ENCODE peak calls at places on chromosomes 3 and 15, in six cellular contexts. O, P, F, X, J and U are unnamed samples.

GRCh38 chr3:155553800-155554199 is 191.1 kb downstream of the PLCH1 start:
- DNase-seq in O (no peak), X (no peak), P (no peak), J (no peak), F (no peak), U (peak)

GRCh38 chr3:23793528-23794134 is 12.1 kb upstream of the UBE2E1 start:
- DNase-seq in F (no peak), P (no peak), J (no peak), X (no peak), O (no peak), U (no peak)

GRCh38 chr3:39808467-39809180 is 785 bp upstream of the MYRIP start:
- DNase-seq in F (no peak), O (peak), J (no peak), P (no peak), X (no peak), U (peak)

GRCh38 chr15:90154861-90155626 is 46.1 kb upstream of the SEMA4B start:
- DNase-seq in F (peak), X (no peak), O (no peak), J (peak), P (peak), U (peak)

GRCh38 chr3:46987485-46988401 is 8.3 kb downstream of the NBEAL2 start:
- DNase-seq in J (peak), O (peak), X (peak), F (no peak), P (no peak), U (no peak)

GRCh38 chr15:99431661-99432091 is 134.1 kb upstream of the MEF2A start:
- DNase-seq in F (no peak), X (no peak), J (no peak), P (no peak), O (no peak), U (no peak)

GRCh38 chr15:51132384-51133139 is 37.9 kb upstream of the TNFAIP8L3 start:
- DNase-seq in O (peak), X (no peak), J (peak), F (peak), P (peak), U (peak)

GRCh38 chr3:67648701-67649100 is 5.7 kb downstream of the SUCLG2 start:
- DNase-seq in F (peak), O (no peak), J (no peak), P (no peak), X (no peak), U (no peak)

GRCh38 chr3:112042842-112043280 is 8.3 kb downstream of the TMPRSS7 start:
- DNase-seq in F (no peak), X (no peak), P (no peak), O (no peak), J (no peak), U (peak)

GRCh38 chr3:70729845-70730244 is 417.4 kb upstream of the MDFIC2 start:
- DNase-seq in P (no peak), X (no peak), F (peak), J (no peak), O (no peak), U (no peak)

GRCh38 chr3:101619734-101620133 is 45.8 kb downstream of the PCNP start:
- DNase-seq in J (no peak), X (no peak), O (no peak), P (no peak), F (no peak), U (no peak)

GRCh38 chr3:45608885-45609284 is 14.3 kb downstream of the LIMD1 start:
- DNase-seq in P (no peak), X (no peak), J (no peak), F (peak), O (no peak), U (no peak)

GRCh38 chr3:113948015-113948917 is 453 bp downstream of the ZDHHC23 start:
- DNase-seq in F (no peak), J (no peak), P (peak), O (peak), X (no peak), U (peak)

GRCh38 chr15:31856581-31856980 is 173.7 kb upstream of the CHRNA7 start:
- DNase-seq in X (no peak), O (no peak), P (no peak), J (no peak), F (no peak), U (no peak)

GRCh38 chr3:194136519-194137313 is 768 bp downstream of the HES1 start:
- DNase-seq in F (peak), P (no peak), O (peak), J (no peak), X (no peak), U (peak)

GRCh38 chr3:141057951-141058800 is 7.0 kb downstream of the SPSB4 start:
- DNase-seq in X (no peak), P (no peak), F (no peak), J (no peak), O (peak), U (no peak)

GRCh38 chr15:63553388-63553791 is 43.8 kb upstream of the FBXL22 start:
- DNase-seq in J (no peak), P (no peak), F (peak), O (no peak), X (no peak), U (no peak)

GRCh38 chr15:48862705-48863104 is 15.2 kb upstream of the EID1 start:
- DNase-seq in P (no peak), F (no peak), J (peak), O (no peak), X (no peak), U (no peak)

GRCh38 chr3:165169368-165169767 is 26.8 kb downstream of the SLITRK3 start:
- DNase-seq in O (no peak), J (no peak), F (no peak), X (no peak), P (no peak), U (no peak)

GRCh38 chr3:190695994-190696393 is 166.5 kb downstream of the GMNC start:
- DNase-seq in J (no peak), P (no peak), X (no peak), O (no peak), F (no peak), U (peak)

GRCh38 chr3:18295171-18295920 is 129.8 kb downstream of the SATB1 start:
- DNase-seq in P (peak), J (peak), F (peak), X (no peak), O (peak), U (peak)

GRCh38 chr15:57752426-57752825 is 45.9 kb downstream of the POLR2M start:
- DNase-seq in F (no peak), P (peak), X (no peak), J (no peak), O (no peak), U (no peak)

GRCh38 chr3:185079620-185080019 is 73.2 kb downstream of the C3orf70 start:
- DNase-seq in J (no peak), P (no peak), O (no peak), X (no peak), F (no peak), U (no peak)

GRCh38 chr3:33940736-33941135 is 142.3 kb downstream of the PDCD6IP start:
- DNase-seq in J (no peak), F (no peak), X (no peak), P (no peak), O (no peak), U (no peak)

GRCh38 chr15:99504823-99505551 is 60.8 kb upstream of the MEF2A start:
- DNase-seq in P (no peak), J (no peak), F (peak), X (no peak), O (no peak), U (peak)

GRCh38 chr15:65379986-65380385 is 2.2 kb upstream of the IGDCC3 start:
- DNase-seq in X (no peak), P (no peak), J (no peak), O (no peak), F (no peak), U (no peak)

GRCh38 chr3:174413057-174413912 is 445.8 kb upstream of the NAALADL2 start:
- DNase-seq in P (no peak), O (no peak), J (no peak), X (no peak), F (no peak), U (no peak)

GRCh38 chr3:174035317-174035886 is 637.9 kb downstream of the NLGN1 start:
- DNase-seq in F (peak), J (no peak), X (no peak), P (no peak), O (no peak), U (no peak)

GRCh38 chr3:193674714-193675113 is 81.7 kb downstream of the OPA1 start:
- DNase-seq in P (no peak), J (no peak), F (no peak), O (no peak), X (no peak), U (no peak)

GRCh38 chr3:181318321-181318720 is 328.8 kb upstream of the DNAJC19 start:
- DNase-seq in P (no peak), J (no peak), X (no peak), O (no peak), F (no peak), U (no peak)

GRCh38 chr3:120506076-120506827 is 55.5 kb upstream of the FSTL1 start:
- DNase-seq in O (no peak), J (no peak), P (no peak), X (no peak), F (peak), U (peak)

GRCh38 chr3:192481638-192482037 is 245.7 kb downstream of the FGF12 start:
- DNase-seq in X (no peak), F (peak), O (no peak), J (no peak), P (no peak), U (no peak)

GRCh38 chr3:192482809-192483208 is 244.5 kb downstream of the FGF12 start:
- DNase-seq in F (no peak), O (no peak), X (no peak), P (no peak), J (no peak), U (no peak)

GRCh38 chr3:192487032-192487431 is 240.3 kb downstream of the FGF12 start:
- DNase-seq in J (no peak), O (no peak), P (no peak), F (no peak), X (no peak), U (no peak)

DNA sequence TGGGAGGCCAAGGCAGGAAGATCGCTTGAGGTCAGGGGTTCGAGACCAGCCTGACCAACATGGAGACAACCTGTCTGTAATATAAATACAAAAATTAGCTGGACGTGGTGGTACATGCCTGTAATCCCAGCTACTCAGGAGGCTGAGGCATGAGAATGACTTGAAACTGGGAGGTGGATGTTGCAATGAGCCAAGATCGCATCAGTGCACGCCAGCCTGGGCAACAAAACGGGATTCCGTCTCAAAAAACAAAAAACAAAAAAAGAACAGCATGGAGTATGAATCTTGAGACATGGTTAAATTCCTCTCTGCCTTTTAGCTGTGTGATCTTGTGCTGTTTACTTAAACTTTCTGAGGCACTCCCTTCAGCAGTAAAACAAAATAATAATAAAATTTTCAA is 244.9 kb downstream of the FGF12 start:
- DNase-seq in J (no peak), X (no peak), F (no peak), P (no peak), O (no peak), U (no peak)
- TF ChIP-seq USF2 in J (no peak), X (no peak), F (no peak), P (no peak), O (no peak), U (no peak)

DNA sequence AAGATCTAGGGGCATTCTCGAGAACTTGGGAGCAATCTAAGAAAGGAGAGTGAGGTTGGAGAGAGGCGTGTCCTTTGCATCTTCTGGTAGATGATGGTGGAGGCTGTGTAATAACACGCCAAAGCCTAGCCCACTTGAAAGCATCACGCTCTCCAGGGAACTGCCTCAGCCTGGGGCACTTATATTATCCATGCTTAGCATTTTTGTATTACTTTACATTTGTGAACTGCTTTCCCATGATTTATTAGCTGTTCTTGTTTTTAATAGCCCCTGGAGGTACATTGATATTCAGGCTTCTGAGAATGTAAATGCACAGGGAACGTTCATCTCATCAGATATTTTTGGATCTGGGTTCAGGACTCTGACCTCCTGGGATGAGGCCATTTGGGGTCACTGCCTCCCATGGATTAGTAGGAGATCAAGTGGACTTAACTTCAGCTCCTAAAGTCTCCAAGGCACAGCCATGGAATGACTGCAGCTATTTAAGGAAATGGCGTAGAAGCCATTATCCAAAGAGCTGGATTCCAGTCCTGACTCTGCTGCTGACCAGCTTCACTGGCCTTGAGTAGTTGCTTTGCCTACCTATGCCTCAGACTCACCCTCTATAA is 124.9 kb downstream of the LPP start:
- DNase-seq in P (no peak), O (no peak), F (no peak), J (no peak), X (no peak), U (no peak)
- TF ChIP-seq CEBPB in P (no peak), O (no peak), F (no peak), J (no peak), X (no peak), U (no peak)

GRCh38 chr3:122977645-122978466 is 49.7 kb downstream of the SEMA5B start:
- DNase-seq in P (no peak), J (no peak), X (no peak), F (peak), O (no peak), U (peak)

GRCh38 chr3:122975163-122975923 is 52.2 kb downstream of the SEMA5B start:
- DNase-seq in P (no peak), X (no peak), J (no peak), O (no peak), F (peak), U (no peak)

GRCh38 chr3:122974764-122975162 is 52.8 kb downstream of the SEMA5B start:
- DNase-seq in P (no peak), J (no peak), F (peak), O (no peak), X (no peak), U (no peak)

GRCh38 chr3:122973893-122974615 is 53.5 kb downstream of the SEMA5B start:
- DNase-seq in X (no peak), P (no peak), O (no peak), F (no peak), J (no peak), U (no peak)

GRCh38 chr3:122975924-122976293 is 51.7 kb downstream of the SEMA5B start:
- DNase-seq in P (no peak), J (no peak), F (peak), X (no peak), O (no peak), U (no peak)
- TF ChIP-seq USF2 in P (no peak), J (no peak), F (no peak), X (no peak), O (no peak), U (no peak)

GRCh38 chr15:70702584-70702983 is 60.8 kb downstream of the UACA start:
- DNase-seq in X (no peak), F (no peak), O (no peak), J (no peak), P (no peak), U (no peak)
- TF ChIP-seq CEBPB in X (no peak), F (no peak), O (no peak), J (no peak), P (no peak), U (no peak)

DNA sequence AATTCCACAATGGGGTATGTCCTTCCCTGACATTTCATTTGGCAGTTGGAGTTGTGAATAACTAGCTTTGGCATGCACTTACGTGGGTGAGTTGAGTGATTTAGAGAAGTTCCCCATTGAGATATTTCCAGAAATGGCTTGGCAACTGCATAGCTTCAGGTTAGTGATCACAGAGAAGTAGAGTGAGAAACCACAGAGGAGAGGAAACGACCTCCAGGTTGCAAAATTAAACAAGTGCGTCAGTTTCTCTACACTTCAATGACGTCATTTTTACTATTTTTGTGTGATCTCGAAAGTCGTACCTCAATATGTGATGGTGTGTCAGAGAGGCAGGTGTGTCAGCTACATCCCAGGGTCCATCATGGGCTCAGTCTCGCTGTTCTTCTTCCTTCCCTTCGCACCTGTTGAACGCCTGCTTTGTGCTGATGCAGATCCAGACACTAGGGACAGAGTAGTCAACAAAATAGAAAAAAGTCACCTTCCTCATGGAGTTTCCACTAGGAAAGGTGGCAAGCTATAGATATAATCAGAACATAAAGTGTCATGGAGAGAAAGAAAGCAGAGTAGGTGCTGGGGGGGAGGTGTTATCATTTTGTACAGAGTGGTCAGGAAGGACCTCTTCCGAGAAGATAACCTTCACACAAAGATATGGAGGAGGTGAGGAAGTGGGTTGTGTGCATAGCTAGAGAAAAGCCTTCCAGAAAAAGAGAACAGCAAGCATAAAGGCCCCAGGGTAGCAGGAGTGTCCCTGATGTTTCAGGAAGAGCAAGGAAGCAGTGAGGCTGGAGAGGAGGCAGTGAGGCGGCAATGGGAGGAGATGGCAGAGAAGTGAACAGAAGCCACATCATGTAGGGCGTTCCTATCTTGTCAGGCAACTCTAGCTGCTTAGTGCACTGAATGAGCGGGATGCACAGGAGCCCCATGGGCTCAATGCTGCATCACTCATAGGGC is 75.6 kb downstream of the MCTP2 start:
- DNase-seq in X (peak), P (no peak), F (peak), O (no peak), J (no peak), U (no peak)
- TF ChIP-seq USF2 in X (no peak), P (no peak), F (no peak), O (no peak), J (no peak), U (no peak)